ENCODE peak calls at places on chromosomes 5 and 9, in six cellular contexts. E is K562, Y is GM12891, I is HepG2, R is GM12878, V is H1. D is an unnamed sample.

GRCh38 chr5:9245071-9245470 is 300.8 kb downstream of the SEMA5A start:
- DNase-seq in E (no peak), Y (no peak), I (no peak), R (no peak), V (no peak), D (no peak)

GRCh38 chr5:174300941-174301761 is 255.6 kb downstream of the NSG2 start:
- DNase-seq in E (no peak), Y (no peak), I (no peak), R (no peak), V (no peak), D (no peak)

GRCh38 chr5:84382363-84383295 is 2.1 kb downstream of the EDIL3 start:
- DNase-seq in E (no peak), Y (no peak), I (no peak), R (no peak), V (no peak), D (no peak)

GRCh38 chr9:85178486-85178885 is 509.0 kb downstream of the NTRK2 start:
- DNase-seq in E (no peak), Y (no peak), I (no peak), R (no peak), V (no peak), D (no peak)

GRCh38 chr5:62284946-62285891 is 20.8 kb upstream of the KIF2A start:
- DNase-seq in E (peak), Y (no peak), I (no peak), R (peak), V (no peak), D (no peak)

GRCh38 chr5:159340511-159340910 is 10.2 kb upstream of the IL12B start:
- DNase-seq in E (no peak), Y (no peak), I (no peak), R (no peak), V (no peak), D (no peak)

GRCh38 chr9:38068866-38069628 is at the start of gene SHB:
- DNase-seq in E (peak), Y (peak), I (peak), R (no peak), V (peak), D (peak)

GRCh38 chr5:35742006-35742405 is 114.7 kb upstream of the IL7R start:
- DNase-seq in E (no peak), Y (no peak), I (no peak), R (no peak), V (no peak), D (no peak)

GRCh38 chr9:88933607-88934379 is 57.5 kb upstream of the S1PR3 start:
- DNase-seq in E (no peak), Y (no peak), I (no peak), R (no peak), V (no peak), D (no peak)

GRCh38 chr5:66661149-66661548 is 65.0 kb downstream of the MAST4 start:
- DNase-seq in E (no peak), Y (no peak), I (no peak), R (no peak), V (no peak), D (no peak)

GRCh38 chr9:76803083-76803482 is 38.8 kb downstream of the PCA3 start:
- DNase-seq in E (no peak), Y (no peak), I (no peak), R (no peak), V (no peak), D (no peak)

GRCh38 chr5:156479864-156480263 is 152.9 kb downstream of the SGCD start:
- DNase-seq in E (no peak), Y (no peak), I (no peak), R (no peak), V (no peak), D (no peak)

GRCh38 chr5:175797521-175798038 is 73.8 kb upstream of the CPLX2 start:
- DNase-seq in E (no peak), Y (no peak), I (peak), R (no peak), V (peak), D (no peak)

GRCh38 chr5:126014691-126015090 is 408.5 kb upstream of the GRAMD2B start:
- DNase-seq in E (no peak), Y (no peak), I (no peak), R (no peak), V (no peak), D (no peak)

GRCh38 chr5:76855961-76856360 is 6.1 kb downstream of the S100Z start:
- DNase-seq in E (no peak), Y (no peak), I (no peak), R (no peak), V (no peak), D (no peak)

GRCh38 chr9:134942421-134943119 is 24.9 kb upstream of the FCN1 start:
- DNase-seq in E (no peak), Y (no peak), I (no peak), R (no peak), V (no peak), D (no peak)

GRCh38 chr9:12934515-12935301 is 159.9 kb downstream of the LURAP1L start:
- DNase-seq in E (no peak), Y (no peak), I (no peak), R (no peak), V (no peak), D (no peak)

GRCh38 chr9:12930906-12931305 is 156.1 kb downstream of the LURAP1L start:
- DNase-seq in E (no peak), Y (no peak), I (no peak), R (no peak), V (no peak), D (no peak)

GRCh38 chr9:12933957-12934356 is 159.1 kb downstream of the LURAP1L start:
- DNase-seq in E (no peak), Y (no peak), I (no peak), R (no peak), V (peak), D (no peak)

DNA sequence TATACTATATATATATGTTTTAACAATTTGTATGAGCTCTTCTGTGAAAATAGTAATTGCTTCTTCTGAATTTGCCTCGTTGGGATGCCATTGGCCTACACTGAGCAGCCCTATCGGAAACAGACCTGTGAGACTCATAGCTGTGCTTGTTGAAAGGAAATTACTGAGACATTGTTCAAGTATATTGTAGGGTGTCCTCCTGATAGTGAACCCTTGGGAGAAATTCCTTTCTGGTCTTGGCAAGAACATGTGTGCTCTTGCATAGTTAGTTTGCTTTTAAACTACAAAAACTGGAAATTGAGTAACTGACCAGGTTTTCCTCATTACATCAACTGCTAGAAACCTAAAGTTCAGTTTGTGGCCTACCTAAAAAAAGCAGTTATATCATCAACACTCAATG is 160.9 kb downstream of the LURAP1L start:
- DNase-seq in E (no peak), Y (no peak), I (no peak), R (no peak), V (no peak), D (no peak)
- TF ChIP-seq TAF1 in E (no peak), Y (no peak), I (no peak), R (no peak), V (no peak), D (no peak)

DNA sequence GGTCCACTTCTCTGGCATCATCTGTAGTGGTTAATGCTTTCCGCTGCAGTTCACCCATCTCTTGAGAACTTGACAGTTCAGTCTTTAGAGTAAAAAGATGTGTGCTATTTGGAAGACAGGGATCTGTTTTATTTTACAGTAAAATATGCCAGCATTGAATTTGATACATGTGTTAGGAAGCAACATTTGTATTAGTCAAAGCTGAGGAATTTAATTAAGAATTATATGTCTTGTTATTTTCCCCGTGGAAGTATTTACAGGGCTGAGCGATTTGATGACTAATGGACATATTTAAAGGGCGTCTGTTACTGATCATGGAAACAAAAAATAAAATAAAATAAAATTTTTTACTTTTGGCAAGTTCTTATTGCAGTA is 101.3 kb downstream of the PAM start:
- DNase-seq in E (no peak), Y (no peak), I (no peak), R (no peak), V (no peak), D (no peak)
- TF ChIP-seq POLR2AphosphoS5 in E (no peak), Y (no peak), I (no peak), R (no peak), V (no peak), D (no peak)

GRCh38 chr9:79013715-79014610 is 557.8 kb upstream of the TLE4 start:
- DNase-seq in E (no peak), Y (no peak), I (no peak), R (no peak), V (no peak), D (no peak)
- TF ChIP-seq POLR2A in E (no peak), Y (no peak), I (no peak), R (no peak), V (no peak), D (no peak)

GRCh38 chr5:52838306-52839015 is 50.7 kb downstream of the ITGA1 start:
- DNase-seq in E (no peak), Y (no peak), I (no peak), R (no peak), V (no peak), D (no peak)

GRCh38 chr5:52842111-52842510 is 54.4 kb downstream of the ITGA1 start:
- DNase-seq in E (no peak), Y (no peak), I (no peak), R (no peak), V (no peak), D (no peak)

GRCh38 chr5:52839285-52839684 is 51.6 kb downstream of the ITGA1 start:
- DNase-seq in E (no peak), Y (no peak), I (no peak), R (no peak), V (no peak), D (no peak)

GRCh38 chr5:52841114-52841513 is 53.4 kb downstream of the ITGA1 start:
- DNase-seq in E (no peak), Y (no peak), I (no peak), R (no peak), V (no peak), D (no peak)

GRCh38 chr5:52840286-52841050 is 52.8 kb downstream of the ITGA1 start:
- DNase-seq in E (no peak), Y (no peak), I (no peak), R (no peak), V (no peak), D (no peak)
- TF ChIP-seq TAF1 in E (no peak), Y (no peak), I (no peak), R (no peak), V (no peak), D (no peak)

GRCh38 chr5:56908942-56909293 is 478 bp upstream of the SETD9 start:
- DNase-seq in E (no peak), Y (no peak), I (no peak), R (no peak), V (peak), D (no peak)

GRCh38 chr5:56914678-56915077 is 5.3 kb downstream of the SETD9 start:
- DNase-seq in E (no peak), Y (no peak), I (no peak), R (no peak), V (no peak), D (no peak)

GRCh38 chr5:56909294-56910122 is at the start of gene SETD9:
- DNase-seq in E (peak), Y (peak), I (peak), R (peak), V (peak), D (peak)

GRCh38 chr5:56913766-56914165 is 4.4 kb downstream of the SETD9 start:
- DNase-seq in E (no peak), Y (no peak), I (no peak), R (no peak), V (no peak), D (no peak)

DNA sequence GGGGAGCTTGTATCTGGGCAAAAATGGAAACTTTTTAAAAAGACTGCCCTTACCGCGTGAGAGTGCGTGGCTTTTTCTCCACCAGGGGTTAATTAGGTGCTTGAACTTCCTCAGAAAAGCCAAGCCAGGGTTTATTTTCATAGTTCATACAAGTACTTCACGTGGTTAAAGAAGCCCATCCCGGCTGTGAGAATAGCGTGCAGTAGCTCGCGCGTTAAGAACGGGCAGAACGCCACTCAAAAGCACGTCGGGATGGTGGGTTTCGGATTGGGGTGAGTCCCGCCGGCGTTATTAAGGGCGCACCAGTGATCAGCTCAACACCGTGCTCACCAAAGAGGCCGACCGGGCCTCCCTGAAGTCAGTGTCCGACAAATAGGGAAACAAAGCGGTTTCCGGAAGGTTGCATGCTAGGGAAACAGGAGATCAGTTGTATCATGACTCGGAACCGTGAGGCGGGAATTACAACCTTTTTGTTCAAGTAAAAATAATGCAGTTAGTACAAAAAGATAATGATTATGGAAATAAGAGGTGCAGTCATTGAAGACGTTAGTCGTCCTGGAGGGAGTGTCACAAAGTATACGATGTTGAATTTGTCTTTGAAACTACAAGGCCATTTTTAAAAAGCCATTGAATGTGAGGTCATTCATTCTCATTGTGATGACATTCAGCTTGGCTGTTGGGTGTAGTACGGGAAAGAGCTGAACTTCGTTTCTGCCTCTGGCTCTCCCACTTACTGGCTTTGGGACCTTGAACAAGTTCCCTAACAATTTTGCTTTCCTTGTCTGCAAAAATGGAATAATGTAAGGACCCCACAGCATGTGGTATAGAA is 941 bp downstream of the SETD9 start:
- DNase-seq in E (no peak), Y (no peak), I (peak), R (no peak), V (no peak), D (peak)
- TF ChIP-seq POLR2AphosphoS5 in E (no peak), Y (no peak), I (no peak), R (peak), V (peak), D (no peak)

DNA sequence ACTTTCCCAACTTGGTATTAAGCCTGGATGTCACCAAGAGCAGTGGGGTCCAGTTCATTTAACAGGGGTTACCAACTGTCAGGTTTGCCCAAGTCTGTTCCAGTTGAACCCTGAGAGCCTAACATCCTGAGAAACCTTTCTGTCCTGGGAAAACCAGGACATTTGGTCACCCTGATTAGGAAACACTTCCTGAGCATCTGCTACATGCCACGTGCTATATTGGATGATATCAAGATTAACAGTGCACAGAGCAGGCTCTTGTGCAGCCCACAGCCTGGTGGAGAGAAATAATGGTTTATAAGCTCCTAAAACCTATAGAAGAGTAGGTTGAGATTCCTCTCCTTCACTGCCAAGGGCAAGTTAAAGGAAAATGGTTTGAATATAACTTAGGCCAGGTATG is 102.9 kb upstream of the RAD23B start:
- DNase-seq in E (no peak), Y (no peak), I (no peak), R (no peak), V (no peak), D (no peak)
- TF ChIP-seq POLR2A in E (no peak), Y (no peak), I (no peak), R (no peak), V (no peak), D (no peak)

GRCh38 chr9:4221936-4222335 is 77.9 kb downstream of the GLIS3 start:
- DNase-seq in E (no peak), Y (no peak), I (no peak), R (no peak), V (no peak), D (no peak)
- TF ChIP-seq TAF1 in E (no peak), Y (no peak), I (no peak), R (no peak), V (no peak), D (no peak)

DNA sequence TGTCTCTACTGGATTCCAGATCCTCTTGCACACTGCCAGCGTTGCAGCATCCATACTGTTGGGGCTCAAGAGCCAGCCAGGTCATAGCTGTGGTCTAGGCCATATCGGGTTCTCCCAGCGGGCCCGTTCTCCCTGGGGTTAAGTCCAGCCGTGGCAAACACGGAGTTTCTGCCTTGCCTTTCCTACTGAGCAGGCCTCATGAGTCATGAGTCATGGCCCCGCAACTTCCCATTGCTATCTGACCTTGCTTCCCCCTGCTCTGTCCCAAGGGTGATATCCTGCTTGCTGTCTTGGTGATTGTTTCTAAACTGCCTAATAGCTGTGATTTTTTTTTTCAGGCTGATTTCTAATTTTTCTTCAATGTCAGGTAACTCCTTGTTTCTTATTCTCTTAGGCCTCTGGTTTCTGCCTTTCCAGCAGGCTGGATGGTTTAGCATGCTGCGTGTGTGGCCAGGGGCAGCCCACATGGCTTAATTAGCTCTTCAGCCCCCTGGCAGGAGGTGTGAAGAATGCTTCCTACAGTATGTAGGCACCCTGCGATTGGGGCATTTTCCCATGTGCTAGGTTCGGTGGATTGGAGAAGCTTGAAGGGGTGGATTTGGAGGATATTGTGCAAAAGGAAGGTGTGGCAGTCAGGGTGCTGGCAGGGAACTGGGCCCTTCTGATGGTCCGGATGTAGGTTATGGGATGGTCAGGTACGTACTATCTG is 18.7 kb downstream of the DAPK1 start:
- DNase-seq in E (peak), Y (no peak), I (peak), R (no peak), V (no peak), D (no peak)
- TF ChIP-seq POLR2AphosphoS5 in E (peak), Y (no peak), I (no peak), R (no peak), V (no peak), D (no peak)

GRCh38 chr5:83076742-83077661 is at the start of the genes TMEM167A and XRCC4:
- DNase-seq in E (peak), Y (peak), I (peak), R (peak), V (peak), D (peak)
- TF ChIP-seq POLR2A in E (peak), Y (peak), I (peak), R (peak), V (peak), D (peak)